ENCODE peak calls at places on chromosome 13, in four cellular contexts. L, Z, N and Y are unnamed samples.

GRCh38 chr13:113938716-113939115 is 35.2 kb downstream of the C13orf46 start:
- DNase-seq in N (no peak), Z (peak; percentile 32), L (no peak), Y (no peak)

GRCh38 chr13:106176103-106176502 is 359.4 kb downstream of the EFNB2 start:
- DNase-seq in L (no peak), Z (peak; percentile 22), N (no peak), Y (peak; percentile 82)

GRCh38 chr13:20825476-20825875 is 51.7 kb upstream of the EEF1AKMT1 start:
- DNase-seq in L (no peak), N (no peak), Z (peak; percentile 24), Y (no peak)

GRCh38 chr13:27055501-27055900 is 116.1 kb downstream of the USP12 start:
- DNase-seq in N (no peak), L (no peak), Z (no peak), Y (no peak)

GRCh38 chr13:76637651-76638111 is 248.5 kb downstream of the KCTD12 start:
- DNase-seq in Z (peak; percentile 52), L (no peak), N (no peak), Y (peak; percentile 69)

GRCh38 chr13:94309997-94310842 is 169.3 kb downstream of the DCT start:
- DNase-seq in N (no peak), Z (peak; percentile 94), L (no peak), Y (peak; percentile 94)

GRCh38 chr13:112818698-112819045 is 128.8 kb downstream of the ATP11A start:
- DNase-seq in Z (no peak), L (peak; percentile 27), N (no peak), Y (no peak)

GRCh38 chr13:42377640-42378382 is 105.9 kb downstream of the AKAP11 start:
- DNase-seq in Z (peak; percentile 27), N (no peak), L (no peak), Y (no peak)

GRCh38 chr13:98541701-98542203 is 35.2 kb downstream of the STK24 start:
- DNase-seq in Z (no peak), N (no peak), L (no peak), Y (peak; percentile 56)

GRCh38 chr13:59354665-59355064 is 809.1 kb downstream of the DIAPH3 start:
- DNase-seq in Z (no peak), N (no peak), L (no peak), Y (no peak)

GRCh38 chr13:60267498-60268202 is 103.9 kb upstream of the DIAPH3 start:
- DNase-seq in L (no peak), N (peak; percentile 89), Z (peak; percentile 2), Y (no peak)

GRCh38 chr13:109602356-109602755 is 184.0 kb downstream of the IRS2 start:
- DNase-seq in N (no peak), Z (no peak), L (no peak), Y (peak; percentile 7)

GRCh38 chr13:44004881-44005280 is 125.2 kb downstream of the LACC1 start:
- DNase-seq in Z (peak; percentile 57), N (no peak), L (no peak), Y (peak; percentile 67)

GRCh38 chr13:32846556-32846955 is 169.7 kb upstream of the KL start:
- DNase-seq in Z (no peak), L (no peak), N (peak; percentile 84), Y (no peak)

GRCh38 chr13:75751350-75751749 is 115.2 kb downstream of the LMO7 start:
- DNase-seq in Z (no peak), N (no peak), L (no peak), Y (no peak)

GRCh38 chr13:50715402-50716146 is 127.9 kb downstream of the DLEU7 start:
- DNase-seq in N (no peak), Z (no peak), L (peak; percentile 81), Y (no peak)
- H3K4me3 ChIP-seq in N (no peak overlapping the region), Z (no peak overlapping the region), L (no peak overlapping the region), Y (no peak overlapping the region)

GRCh38 chr13:24670927-24671326 is 9.3 kb upstream of the ATP12A start:
- DNase-seq in L (no peak), Z (peak; percentile 18), N (peak; percentile 87), Y (no peak)

GRCh38 chr13:24672141-24673132 is 7.8 kb upstream of the ATP12A start:
- DNase-seq in Z (no peak), L (no peak), N (peak; percentile 36), Y (no peak)

GRCh38 chr13:24668955-24669354 is 11.3 kb upstream of the ATP12A start:
- DNase-seq in N (peak; percentile 34), L (no peak), Z (no peak), Y (no peak)

GRCh38 chr13:24670174-24670573 is 10.0 kb upstream of the ATP12A start:
- DNase-seq in L (no peak), N (no peak), Z (no peak), Y (no peak)

DNA sequence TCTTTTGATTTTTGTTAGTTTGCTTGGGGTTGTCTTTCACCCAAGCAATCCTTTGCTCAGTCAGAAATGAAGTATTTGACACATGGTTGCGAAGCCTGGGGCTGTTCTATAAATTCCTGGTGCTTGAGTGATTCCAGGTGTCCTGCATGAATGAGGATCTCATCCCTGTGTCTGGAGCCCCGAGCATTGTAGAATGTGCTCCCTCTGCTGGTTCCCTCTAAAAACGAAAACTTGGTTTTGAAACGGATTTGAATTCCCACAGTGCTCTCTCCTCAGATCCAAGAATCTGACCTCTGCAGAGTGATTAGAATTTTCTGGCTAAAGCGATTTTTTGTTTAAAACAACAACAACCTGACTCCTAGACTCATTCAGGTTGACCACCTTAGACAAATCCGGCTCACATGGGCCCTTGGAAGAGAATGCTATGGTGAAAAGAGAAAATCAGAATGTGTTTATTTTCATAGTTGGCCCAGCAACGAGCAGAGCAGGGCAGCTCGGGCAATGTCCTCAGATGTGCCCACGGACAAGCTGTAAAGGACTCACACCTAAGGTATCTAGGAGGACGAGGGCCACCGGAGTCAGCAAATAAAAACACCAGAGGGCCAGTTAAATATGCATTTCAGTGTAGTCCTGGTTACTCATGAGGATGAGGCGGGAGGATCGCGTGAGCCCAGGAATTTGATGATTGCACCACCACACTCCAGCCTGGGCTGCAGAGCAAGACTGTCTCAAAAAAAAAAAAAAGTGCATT is 8.7 kb upstream of the ATP12A start:
- DNase-seq in Z (peak; percentile 78), N (peak; percentile 84), L (peak; percentile 86), Y (peak; percentile 85)
- H3K4me3 ChIP-seq in Z (peak overlapping the region; percentile 8), N (peak overlapping the region; percentile 69), L (peak overlapping the region; percentile 32), Y (peak overlapping the region; percentile 37)

GRCh38 chr13:23399254-23399796 is 34.2 kb downstream of the SACS start:
- DNase-seq in Z (no peak), N (peak; percentile 78), L (no peak), Y (no peak)
- H3K4me3 ChIP-seq in Z (no peak overlapping the region), N (no peak overlapping the region), L (no peak overlapping the region), Y (no peak overlapping the region)

GRCh38 chr13:97221491-97221890 is 642 bp upstream of the MBNL2 start:
- DNase-seq in N (no peak), L (no peak), Z (no peak), Y (no peak)
- H3K4me3 ChIP-seq in N (no peak overlapping the region), L (peak overlapping the region; percentile 59), Z (peak overlapping the region; percentile 65), Y (peak overlapping the region; percentile 74)

DNA sequence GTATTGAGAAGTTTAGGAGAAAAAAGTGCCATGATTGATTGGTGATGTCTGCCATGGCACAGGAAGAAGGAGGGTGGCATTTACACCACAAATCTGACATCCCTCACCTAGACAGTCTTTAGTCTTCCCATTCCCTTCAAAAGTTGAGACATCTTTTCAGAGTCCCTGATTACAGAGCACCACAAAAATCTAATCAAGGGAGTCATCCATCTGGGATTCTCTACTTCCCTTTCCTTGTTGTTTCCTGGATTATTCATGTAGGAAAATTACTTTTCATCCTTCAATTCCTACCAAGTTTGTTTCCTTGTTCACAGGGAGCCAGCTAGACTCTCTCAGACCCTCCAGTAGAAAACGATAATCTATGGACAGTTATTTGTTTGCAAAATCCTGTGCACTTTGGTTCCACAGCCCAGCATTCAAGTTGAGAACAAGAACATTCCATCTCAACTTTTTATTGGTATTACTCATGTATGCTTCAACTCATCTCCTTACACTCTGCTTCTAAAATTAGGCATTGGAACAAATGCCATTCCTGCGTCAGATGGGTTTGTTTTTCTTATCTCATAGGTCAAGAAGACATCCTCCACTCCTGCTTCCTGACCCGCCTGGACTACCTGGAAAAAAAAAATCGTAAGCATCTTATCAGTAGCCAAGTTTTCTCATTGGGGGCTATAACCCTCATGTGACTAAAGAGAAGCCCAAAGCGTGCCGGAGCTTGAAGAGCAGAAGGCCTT is 259.9 kb downstream of the FOXO1 start:
- DNase-seq in L (no peak), Z (peak; percentile 93), N (no peak), Y (peak; percentile 92)
- H3K4me3 ChIP-seq in L (no peak overlapping the region), Z (no peak overlapping the region), N (no peak overlapping the region), Y (no peak overlapping the region)